ENCODE peak calls at places on chromosome 22, in four cellular contexts. Q is activated naive CD8-positive, alpha-beta T cell treated with anti-CD3 and anti-CD28 coated beads, Interleukin-2, amount 50 U/mL, for 24 hours; U is heart right ventricle; D is A172. I is an unnamed sample.

GRCh38 chr22:21816787-21817496 is 50.5 kb downstream of the MAPK1 start:
- DNase-seq in Q (peak; percentile 12), U (peak; percentile 51), D (peak; percentile 57), I (no peak)

GRCh38 chr22:11360632-11361031 is 4167.4 kb upstream of the OR11H1 start:
- DNase-seq in Q (no peak), U (no peak), D (no peak), I (no peak)

GRCh38 chr22:47811971-47812370 is 1049.5 kb downstream of the TBC1D22A start:
- DNase-seq in Q (no peak), U (no peak), D (no peak), I (no peak)

GRCh38 chr22:50184541-50185383 is 951 bp upstream of the TRABD start:
- DNase-seq in Q (no peak), U (no peak), D (no peak), I (no peak)

GRCh38 chr22:19361501-19362103 is 69.9 kb downstream of the HIRA start:
- DNase-seq in Q (no peak), U (no peak), D (no peak), I (no peak)

GRCh38 chr22:41636467-41636866 is 15.4 kb downstream of the XRCC6 start:
- DNase-seq in Q (no peak), U (peak; percentile 38), D (peak; percentile 79), I (no peak)

GRCh38 chr22:45616432-45616831 is 55.2 kb upstream of the ATXN10 start:
- DNase-seq in Q (no peak), U (no peak), D (no peak), I (no peak)

GRCh38 chr22:28123989-28124766 is 205.1 kb upstream of the PITPNB start:
- DNase-seq in Q (no peak), U (no peak), D (no peak), I (no peak)

GRCh38 chr22:20641198-20641892 is 132.6 kb upstream of the SERPIND1 start:
- DNase-seq in Q (no peak), U (no peak), D (no peak), I (no peak)

GRCh38 chr22:42189761-42190160 is 59.2 kb upstream of the CYP2D6 start:
- DNase-seq in Q (no peak), U (no peak), D (no peak), I (no peak)

GRCh38 chr22:46077669-46078099 is 72.6 kb upstream of the PPARA start:
- DNase-seq in Q (no peak), U (no peak), D (no peak), I (no peak)

GRCh38 chr22:37741312-37741795 is 44.5 kb downstream of the TRIOBP start:
- DNase-seq in Q (no peak), U (peak; percentile 86), D (no peak), I (no peak)

GRCh38 chr22:24134090-24134846 is 47.0 kb upstream of the SUSD2 start:
- DNase-seq in Q (peak; percentile 71), U (peak; percentile 49), D (no peak), I (peak; percentile 47)